ENCODE peak calls at places on chromosomes 1 and 21, in eight cellular contexts. One of them, this sample, is unnamed.

GRCh38 chr1:21511579-21512522 is 2.6 kb downstream of the ALPL start:
- DNase-seq in aorta: peak
- DNase-seq in HuH-7.5: no peak
- DNase-seq in DMS153: no peak
- DNase-seq in activated effector memory CD4-positive, alpha-beta T cell treated with Interleukin-2 at 50 U/mL for 16 hours: no peak
- DNase-seq in ACHN: peak
- DNase-seq in KBM-7: no peak
- DNase-seq in CD8-positive, alpha-beta memory T cell: no peak
- DNase-seq in this sample: no peak

GRCh38 chr21:34181418-34181817 is 108.0 kb downstream of the MRPS6 start:
- DNase-seq in aorta: no peak
- DNase-seq in activated effector memory CD4-positive, alpha-beta T cell treated with Interleukin-2 at 50 U/mL for 16 hours: no peak
- DNase-seq in HuH-7.5: no peak
- DNase-seq in CD8-positive, alpha-beta memory T cell: no peak
- DNase-seq in DMS153: no peak
- DNase-seq in KBM-7: no peak
- DNase-seq in ACHN: no peak
- DNase-seq in this sample: no peak

GRCh38 chr1:42820813-42821212 is 3.6 kb upstream of the SVBP start:
- DNase-seq in KBM-7: no peak
- DNase-seq in ACHN: no peak
- DNase-seq in aorta: no peak
- DNase-seq in HuH-7.5: no peak
- DNase-seq in DMS153: no peak
- DNase-seq in CD8-positive, alpha-beta memory T cell: no peak
- DNase-seq in activated effector memory CD4-positive, alpha-beta T cell treated with Interleukin-2 at 50 U/mL for 16 hours: no peak
- DNase-seq in this sample: no peak

GRCh38 chr21:32603131-32603530 is 9.0 kb downstream of the CFAP298 start:
- DNase-seq in HuH-7.5: no peak
- DNase-seq in KBM-7: no peak
- DNase-seq in CD8-positive, alpha-beta memory T cell: no peak
- DNase-seq in aorta: no peak
- DNase-seq in ACHN: no peak
- DNase-seq in activated effector memory CD4-positive, alpha-beta T cell treated with Interleukin-2 at 50 U/mL for 16 hours: no peak
- DNase-seq in DMS153: no peak
- DNase-seq in this sample: no peak

GRCh38 chr1:241782396-241782795 is 65.6 kb upstream of the EXO1 start:
- DNase-seq in activated effector memory CD4-positive, alpha-beta T cell treated with Interleukin-2 at 50 U/mL for 16 hours: no peak
- DNase-seq in KBM-7: no peak
- DNase-seq in HuH-7.5: no peak
- DNase-seq in CD8-positive, alpha-beta memory T cell: no peak
- DNase-seq in DMS153: peak
- DNase-seq in aorta: no peak
- DNase-seq in ACHN: no peak
- DNase-seq in this sample: no peak

GRCh38 chr1:94925561-94926364 is 1.1 kb downstream of the CNN3 start:
- DNase-seq in HuH-7.5: peak
- DNase-seq in CD8-positive, alpha-beta memory T cell: no peak
- DNase-seq in aorta: peak
- DNase-seq in ACHN: peak
- DNase-seq in DMS153: peak
- DNase-seq in KBM-7: peak
- DNase-seq in activated effector memory CD4-positive, alpha-beta T cell treated with Interleukin-2 at 50 U/mL for 16 hours: no peak
- DNase-seq in this sample: peak

GRCh38 chr1:35442737-35443136 is 114.5 kb downstream of the KIAA0319L start:
- DNase-seq in aorta: no peak
- DNase-seq in activated effector memory CD4-positive, alpha-beta T cell treated with Interleukin-2 at 50 U/mL for 16 hours: no peak
- DNase-seq in DMS153: no peak
- DNase-seq in HuH-7.5: no peak
- DNase-seq in KBM-7: no peak
- DNase-seq in CD8-positive, alpha-beta memory T cell: no peak
- DNase-seq in ACHN: no peak
- DNase-seq in this sample: no peak

GRCh38 chr1:233424727-233425222 is 97.3 kb downstream of the MAP3K21 start:
- DNase-seq in KBM-7: no peak
- DNase-seq in activated effector memory CD4-positive, alpha-beta T cell treated with Interleukin-2 at 50 U/mL for 16 hours: no peak
- DNase-seq in ACHN: peak
- DNase-seq in aorta: no peak
- DNase-seq in DMS153: no peak
- DNase-seq in CD8-positive, alpha-beta memory T cell: no peak
- DNase-seq in HuH-7.5: no peak
- DNase-seq in this sample: no peak

GRCh38 chr1:156025873-156026272 is 5.1 kb upstream of the SSR2 start:
- DNase-seq in HuH-7.5: peak
- DNase-seq in DMS153: peak
- DNase-seq in aorta: no peak
- DNase-seq in activated effector memory CD4-positive, alpha-beta T cell treated with Interleukin-2 at 50 U/mL for 16 hours: peak
- DNase-seq in ACHN: peak
- DNase-seq in KBM-7: peak
- DNase-seq in CD8-positive, alpha-beta memory T cell: peak
- DNase-seq in this sample: no peak

GRCh38 chr1:31422505-31423319 is 9.7 kb downstream of the SERINC2 start:
- DNase-seq in aorta: peak
- DNase-seq in KBM-7: peak
- DNase-seq in activated effector memory CD4-positive, alpha-beta T cell treated with Interleukin-2 at 50 U/mL for 16 hours: peak
- DNase-seq in HuH-7.5: peak
- DNase-seq in DMS153: peak
- DNase-seq in CD8-positive, alpha-beta memory T cell: peak
- DNase-seq in ACHN: peak
- DNase-seq in this sample: no peak

This sample was measured in NCI-H510A.